ENCODE peak calls at places on chromosomes 16 and 17, in nine cellular contexts. One of them, this sample, is unnamed.

GRCh38 chr17:37676115-37676925 is 33.1 kb upstream of the DDX52 start:
- DNase-seq in activated CD8-positive, alpha-beta memory T cell treated with anti-CD3 and anti-CD28 coated beads for 24 hours: no peak
- DNase-seq in cardiac muscle cell: no peak
- DNase-seq in left ventricle myocardium inferior: no peak
- DNase-seq in naive B cell: no peak
- DNase-seq in NCI-H226: peak
- DNase-seq in A549: no peak
- DNase-seq in cardiac fibroblast: no peak
- DNase-seq in stimulated activated naive CD4-positive, alpha-beta T cell: no peak
- DNase-seq in this sample: no peak

GRCh38 chr16:11354733-11355574 is 9.7 kb downstream of the RMI2 start:
- DNase-seq in activated CD8-positive, alpha-beta memory T cell treated with anti-CD3 and anti-CD28 coated beads for 24 hours: peak
- DNase-seq in cardiac muscle cell: no peak
- DNase-seq in left ventricle myocardium inferior: no peak
- DNase-seq in naive B cell: peak
- DNase-seq in NCI-H226: no peak
- DNase-seq in A549: no peak
- DNase-seq in cardiac fibroblast: no peak
- DNase-seq in stimulated activated naive CD4-positive, alpha-beta T cell: peak
- DNase-seq in this sample: no peak

GRCh38 chr16:10622036-10622921 is 41.9 kb upstream of the EMP2 start:
- DNase-seq in activated CD8-positive, alpha-beta memory T cell treated with anti-CD3 and anti-CD28 coated beads for 24 hours: no peak
- DNase-seq in cardiac muscle cell: peak
- DNase-seq in left ventricle myocardium inferior: peak
- DNase-seq in naive B cell: no peak
- DNase-seq in NCI-H226: no peak
- DNase-seq in A549: no peak
- DNase-seq in cardiac fibroblast: no peak
- DNase-seq in stimulated activated naive CD4-positive, alpha-beta T cell: no peak
- DNase-seq in this sample: no peak

GRCh38 chr17:72373910-72374741 is 253.3 kb downstream of the SOX9 start:
- DNase-seq in activated CD8-positive, alpha-beta memory T cell treated with anti-CD3 and anti-CD28 coated beads for 24 hours: no peak
- DNase-seq in cardiac muscle cell: peak
- DNase-seq in left ventricle myocardium inferior: peak
- DNase-seq in naive B cell: no peak
- DNase-seq in NCI-H226: no peak
- DNase-seq in A549: no peak
- DNase-seq in cardiac fibroblast: no peak
- DNase-seq in stimulated activated naive CD4-positive, alpha-beta T cell: no peak
- DNase-seq in this sample: no peak

GRCh38 chr17:44174427-44174826 is 3.9 kb downstream of the ASB16 start:
- DNase-seq in activated CD8-positive, alpha-beta memory T cell treated with anti-CD3 and anti-CD28 coated beads for 24 hours: no peak
- DNase-seq in cardiac muscle cell: no peak
- DNase-seq in left ventricle myocardium inferior: no peak
- DNase-seq in naive B cell: no peak
- DNase-seq in NCI-H226: no peak
- DNase-seq in A549: no peak
- DNase-seq in cardiac fibroblast: no peak
- DNase-seq in stimulated activated naive CD4-positive, alpha-beta T cell: no peak
- DNase-seq in this sample: no peak

GRCh38 chr17:45020354-45021138 is 30.9 kb downstream of the DCAKD start:
- DNase-seq in activated CD8-positive, alpha-beta memory T cell treated with anti-CD3 and anti-CD28 coated beads for 24 hours: no peak
- DNase-seq in cardiac muscle cell: no peak
- DNase-seq in left ventricle myocardium inferior: no peak
- DNase-seq in naive B cell: no peak
- DNase-seq in NCI-H226: no peak
- DNase-seq in A549: no peak
- DNase-seq in cardiac fibroblast: no peak
- DNase-seq in stimulated activated naive CD4-positive, alpha-beta T cell: no peak
- DNase-seq in this sample: no peak

GRCh38 chr16:30786936-30787612 is at the start of gene ZNF629:
- DNase-seq in activated CD8-positive, alpha-beta memory T cell treated with anti-CD3 and anti-CD28 coated beads for 24 hours: peak
- DNase-seq in cardiac muscle cell: peak
- DNase-seq in left ventricle myocardium inferior: peak
- DNase-seq in naive B cell: peak
- DNase-seq in NCI-H226: no peak
- DNase-seq in A549: peak
- DNase-seq in cardiac fibroblast: peak
- DNase-seq in stimulated activated naive CD4-positive, alpha-beta T cell: peak
- DNase-seq in this sample: peak

GRCh38 chr16:23597003-23597756 is 1.1 kb upstream of the NDUFAB1 start:
- DNase-seq in activated CD8-positive, alpha-beta memory T cell treated with anti-CD3 and anti-CD28 coated beads for 24 hours: no peak
- DNase-seq in cardiac muscle cell: peak
- DNase-seq in left ventricle myocardium inferior: peak
- DNase-seq in naive B cell: peak
- DNase-seq in NCI-H226: peak
- DNase-seq in A549: peak
- DNase-seq in cardiac fibroblast: no peak
- DNase-seq in stimulated activated naive CD4-positive, alpha-beta T cell: no peak
- DNase-seq in this sample: peak

GRCh38 chr16:54099627-54100026 is 187.0 kb downstream of the IRX3 start:
- DNase-seq in activated CD8-positive, alpha-beta memory T cell treated with anti-CD3 and anti-CD28 coated beads for 24 hours: no peak
- DNase-seq in cardiac muscle cell: no peak
- DNase-seq in left ventricle myocardium inferior: no peak
- DNase-seq in naive B cell: no peak
- DNase-seq in NCI-H226: no peak
- DNase-seq in A549: no peak
- DNase-seq in cardiac fibroblast: no peak
- DNase-seq in stimulated activated naive CD4-positive, alpha-beta T cell: no peak
- DNase-seq in this sample: no peak

GRCh38 chr16:78437352-78437968 is 338.0 kb downstream of the WWOX start:
- DNase-seq in activated CD8-positive, alpha-beta memory T cell treated with anti-CD3 and anti-CD28 coated beads for 24 hours: peak
- DNase-seq in cardiac muscle cell: peak
- DNase-seq in left ventricle myocardium inferior: no peak
- DNase-seq in naive B cell: no peak
- DNase-seq in NCI-H226: no peak
- DNase-seq in A549: peak
- DNase-seq in cardiac fibroblast: peak
- DNase-seq in stimulated activated naive CD4-positive, alpha-beta T cell: peak
- DNase-seq in this sample: peak

GRCh38 chr17:75756451-75757085 is 8.4 kb downstream of the GALK1 start:
- DNase-seq in activated CD8-positive, alpha-beta memory T cell treated with anti-CD3 and anti-CD28 coated beads for 24 hours: no peak
- DNase-seq in cardiac muscle cell: no peak
- DNase-seq in left ventricle myocardium inferior: no peak
- DNase-seq in naive B cell: no peak
- DNase-seq in NCI-H226: no peak
- DNase-seq in A549: no peak
- DNase-seq in cardiac fibroblast: no peak
- DNase-seq in stimulated activated naive CD4-positive, alpha-beta T cell: no peak
- DNase-seq in this sample: no peak

GRCh38 chr16:83967838-83968482 is at the start of gene NECAB2:
- DNase-seq in activated CD8-positive, alpha-beta memory T cell treated with anti-CD3 and anti-CD28 coated beads for 24 hours: no peak
- DNase-seq in cardiac muscle cell: peak
- DNase-seq in left ventricle myocardium inferior: peak
- DNase-seq in naive B cell: no peak
- DNase-seq in NCI-H226: peak
- DNase-seq in A549: peak
- DNase-seq in cardiac fibroblast: peak
- DNase-seq in stimulated activated naive CD4-positive, alpha-beta T cell: no peak
- DNase-seq in this sample: no peak

GRCh38 chr16:1097800-1098199 is 1.8 kb upstream of the C1QTNF8 start:
- DNase-seq in activated CD8-positive, alpha-beta memory T cell treated with anti-CD3 and anti-CD28 coated beads for 24 hours: no peak
- DNase-seq in cardiac muscle cell: no peak
- DNase-seq in left ventricle myocardium inferior: peak
- DNase-seq in naive B cell: no peak
- DNase-seq in NCI-H226: no peak
- DNase-seq in A549: no peak
- DNase-seq in cardiac fibroblast: no peak
- DNase-seq in stimulated activated naive CD4-positive, alpha-beta T cell: no peak
- DNase-seq in this sample: no peak

GRCh38 chr17:62704381-62704971 is 77.0 kb downstream of the MRC2 start:
- DNase-seq in activated CD8-positive, alpha-beta memory T cell treated with anti-CD3 and anti-CD28 coated beads for 24 hours: no peak
- DNase-seq in cardiac muscle cell: peak
- DNase-seq in left ventricle myocardium inferior: no peak
- DNase-seq in naive B cell: no peak
- DNase-seq in NCI-H226: peak
- DNase-seq in A549: peak
- DNase-seq in cardiac fibroblast: peak
- DNase-seq in stimulated activated naive CD4-positive, alpha-beta T cell: peak
- DNase-seq in this sample: peak

GRCh38 chr17:77002103-77003045 is 134.2 kb downstream of the MGAT5B start:
- DNase-seq in activated CD8-positive, alpha-beta memory T cell treated with anti-CD3 and anti-CD28 coated beads for 24 hours: no peak
- DNase-seq in cardiac muscle cell: no peak
- DNase-seq in left ventricle myocardium inferior: no peak
- DNase-seq in naive B cell: no peak
- DNase-seq in NCI-H226: peak
- DNase-seq in A549: peak
- DNase-seq in cardiac fibroblast: peak
- DNase-seq in stimulated activated naive CD4-positive, alpha-beta T cell: peak
- DNase-seq in this sample: peak

GRCh38 chr17:45747907-45748306 is 36.2 kb upstream of the CRHR1 start:
- DNase-seq in activated CD8-positive, alpha-beta memory T cell treated with anti-CD3 and anti-CD28 coated beads for 24 hours: no peak
- DNase-seq in cardiac muscle cell: no peak
- DNase-seq in left ventricle myocardium inferior: no peak
- DNase-seq in naive B cell: no peak
- DNase-seq in NCI-H226: no peak
- DNase-seq in A549: no peak
- DNase-seq in cardiac fibroblast: no peak
- DNase-seq in stimulated activated naive CD4-positive, alpha-beta T cell: no peak
- DNase-seq in this sample: no peak

GRCh38 chr16:20944861-20945390 is 44.4 kb downstream of the LYRM1 start:
- DNase-seq in activated CD8-positive, alpha-beta memory T cell treated with anti-CD3 and anti-CD28 coated beads for 24 hours: peak
- DNase-seq in cardiac muscle cell: no peak
- DNase-seq in left ventricle myocardium inferior: no peak
- DNase-seq in naive B cell: no peak
- DNase-seq in NCI-H226: no peak
- DNase-seq in A549: no peak
- DNase-seq in cardiac fibroblast: peak
- DNase-seq in stimulated activated naive CD4-positive, alpha-beta T cell: no peak
- DNase-seq in this sample: peak

GRCh38 chr16:760498-761343 is at the start of gene MSLN:
- DNase-seq in activated CD8-positive, alpha-beta memory T cell treated with anti-CD3 and anti-CD28 coated beads for 24 hours: no peak
- DNase-seq in cardiac muscle cell: no peak
- DNase-seq in left ventricle myocardium inferior: no peak
- DNase-seq in naive B cell: no peak
- DNase-seq in NCI-H226: peak
- DNase-seq in A549: no peak
- DNase-seq in cardiac fibroblast: no peak
- DNase-seq in stimulated activated naive CD4-positive, alpha-beta T cell: no peak
- DNase-seq in this sample: no peak

GRCh38 chr16:11583889-11584565 is 2.7 kb downstream of the LITAF start:
- DNase-seq in activated CD8-positive, alpha-beta memory T cell treated with anti-CD3 and anti-CD28 coated beads for 24 hours: no peak
- DNase-seq in cardiac muscle cell: no peak
- DNase-seq in left ventricle myocardium inferior: peak
- DNase-seq in naive B cell: peak
- DNase-seq in NCI-H226: no peak
- DNase-seq in A549: no peak
- DNase-seq in cardiac fibroblast: no peak
- DNase-seq in stimulated activated naive CD4-positive, alpha-beta T cell: peak
- DNase-seq in this sample: no peak